ENCODE peak calls at places on chromosomes 6 and 20, in eight cellular contexts. One of them, this sample, is unnamed.

GRCh38 chr20:237918-238317 is 10.9 kb downstream of the DEFB129 start:
- DNase-seq in K562: no peak
- DNase-seq in stomach: no peak
- DNase-seq in progenitor cell of endocrine pancreas: no peak
- DNase-seq in Calu3: no peak
- DNase-seq in sigmoid colon: no peak
- DNase-seq in RWPE1: no peak
- DNase-seq in WTC11: no peak
- DNase-seq in this sample: no peak

GRCh38 chr6:17574871-17575560 is 25.1 kb upstream of the FAM8A1 start:
- DNase-seq in RWPE1: peak; percentile 65
- DNase-seq in sigmoid colon: no peak
- DNase-seq in stomach: no peak
- DNase-seq in Calu3: no peak
- DNase-seq in K562: no peak
- DNase-seq in progenitor cell of endocrine pancreas: no peak
- DNase-seq in WTC11: no peak
- DNase-seq in this sample: no peak

GRCh38 chr20:4809707-4810106 is 88.0 kb downstream of the PRND start:
- DNase-seq in stomach: no peak
- DNase-seq in WTC11: no peak
- DNase-seq in K562: no peak
- DNase-seq in sigmoid colon: no peak
- DNase-seq in RWPE1: no peak
- DNase-seq in Calu3: no peak
- DNase-seq in progenitor cell of endocrine pancreas: no peak
- DNase-seq in this sample: peak; percentile 57

GRCh38 chr6:16092990-16093389 is 35.9 kb upstream of the MYLIP start:
- DNase-seq in K562: no peak
- DNase-seq in sigmoid colon: no peak
- DNase-seq in stomach: no peak
- DNase-seq in Calu3: no peak
- DNase-seq in WTC11: no peak
- DNase-seq in progenitor cell of endocrine pancreas: no peak
- DNase-seq in RWPE1: no peak
- DNase-seq in this sample: no peak

GRCh38 chr6:109791301-109791700 is 100.2 kb downstream of the FIG4 start:
- DNase-seq in Calu3: no peak
- DNase-seq in stomach: no peak
- DNase-seq in progenitor cell of endocrine pancreas: no peak
- DNase-seq in sigmoid colon: no peak
- DNase-seq in WTC11: peak; percentile 29
- DNase-seq in RWPE1: no peak
- DNase-seq in K562: no peak
- DNase-seq in this sample: no peak

GRCh38 chr6:20129290-20130088 is 82.8 kb downstream of the MBOAT1 start:
- DNase-seq in K562: no peak
- DNase-seq in WTC11: no peak
- DNase-seq in stomach: no peak
- DNase-seq in Calu3: no peak
- DNase-seq in progenitor cell of endocrine pancreas: no peak
- DNase-seq in sigmoid colon: no peak
- DNase-seq in RWPE1: no peak
- DNase-seq in this sample: no peak

GRCh38 chr6:157110620-157111019 is 212.7 kb downstream of the TMEM242 start:
- DNase-seq in stomach: no peak
- DNase-seq in progenitor cell of endocrine pancreas: no peak
- DNase-seq in sigmoid colon: no peak
- DNase-seq in K562: no peak
- DNase-seq in RWPE1: no peak
- DNase-seq in Calu3: no peak
- DNase-seq in WTC11: no peak
- DNase-seq in this sample: no peak

GRCh38 chr20:11890331-11891080 is 27.2 kb upstream of the BTBD3 start:
- DNase-seq in RWPE1: peak; percentile 87
- DNase-seq in Calu3: peak; percentile 90
- DNase-seq in progenitor cell of endocrine pancreas: peak; percentile 89
- DNase-seq in stomach: peak; percentile 91
- DNase-seq in K562: peak; percentile 71
- DNase-seq in WTC11: peak; percentile 96
- DNase-seq in sigmoid colon: peak; percentile 92
- DNase-seq in this sample: peak; percentile 97

GRCh38 chr6:110816677-110817076 is 1.4 kb upstream of the CDK19 start:
- DNase-seq in K562: no peak
- DNase-seq in WTC11: no peak
- DNase-seq in RWPE1: no peak
- DNase-seq in stomach: no peak
- DNase-seq in Calu3: no peak
- DNase-seq in sigmoid colon: no peak
- DNase-seq in progenitor cell of endocrine pancreas: no peak
- DNase-seq in this sample: no peak

GRCh38 chr20:13586133-13586532 is 52.6 kb downstream of the TASP1 start:
- DNase-seq in stomach: no peak
- DNase-seq in progenitor cell of endocrine pancreas: no peak
- DNase-seq in RWPE1: no peak
- DNase-seq in K562: no peak
- DNase-seq in sigmoid colon: no peak
- DNase-seq in WTC11: no peak
- DNase-seq in Calu3: no peak
- DNase-seq in this sample: no peak

GRCh38 chr6:158031445-158032353 is 50.0 kb downstream of the SYNJ2 start:
- DNase-seq in RWPE1: no peak
- DNase-seq in Calu3: peak; percentile 41
- DNase-seq in WTC11: no peak
- DNase-seq in progenitor cell of endocrine pancreas: no peak
- DNase-seq in K562: peak; percentile 82
- DNase-seq in sigmoid colon: peak; percentile 74
- DNase-seq in stomach: peak; percentile 55
- DNase-seq in this sample: peak; percentile 82

GRCh38 chr6:12111271-12111670 is 99.2 kb downstream of the HIVEP1 start:
- DNase-seq in stomach: no peak
- DNase-seq in K562: no peak
- DNase-seq in sigmoid colon: no peak
- DNase-seq in progenitor cell of endocrine pancreas: no peak
- DNase-seq in RWPE1: no peak
- DNase-seq in WTC11: no peak
- DNase-seq in Calu3: no peak
- DNase-seq in this sample: no peak

GRCh38 chr6:131134220-131134831 is 941 bp upstream of the AKAP7 start:
- DNase-seq in K562: no peak
- DNase-seq in WTC11: no peak
- DNase-seq in progenitor cell of endocrine pancreas: no peak
- DNase-seq in sigmoid colon: no peak
- DNase-seq in Calu3: no peak
- DNase-seq in stomach: no peak
- DNase-seq in RWPE1: no peak
- DNase-seq in this sample: no peak

GRCh38 chr6:159462446-159462845 is 230.6 kb downstream of the SOD2 start:
- DNase-seq in sigmoid colon: no peak
- DNase-seq in stomach: no peak
- DNase-seq in Calu3: no peak
- DNase-seq in progenitor cell of endocrine pancreas: no peak
- DNase-seq in K562: no peak
- DNase-seq in WTC11: no peak
- DNase-seq in RWPE1: no peak
- DNase-seq in this sample: no peak

GRCh38 chr6:21265264-21266044 is 328.1 kb upstream of the SOX4 start:
- DNase-seq in RWPE1: peak; percentile 29
- DNase-seq in Calu3: no peak
- DNase-seq in sigmoid colon: no peak
- DNase-seq in WTC11: no peak
- DNase-seq in stomach: no peak
- DNase-seq in progenitor cell of endocrine pancreas: no peak
- DNase-seq in K562: no peak
- DNase-seq in this sample: no peak

DNA sequence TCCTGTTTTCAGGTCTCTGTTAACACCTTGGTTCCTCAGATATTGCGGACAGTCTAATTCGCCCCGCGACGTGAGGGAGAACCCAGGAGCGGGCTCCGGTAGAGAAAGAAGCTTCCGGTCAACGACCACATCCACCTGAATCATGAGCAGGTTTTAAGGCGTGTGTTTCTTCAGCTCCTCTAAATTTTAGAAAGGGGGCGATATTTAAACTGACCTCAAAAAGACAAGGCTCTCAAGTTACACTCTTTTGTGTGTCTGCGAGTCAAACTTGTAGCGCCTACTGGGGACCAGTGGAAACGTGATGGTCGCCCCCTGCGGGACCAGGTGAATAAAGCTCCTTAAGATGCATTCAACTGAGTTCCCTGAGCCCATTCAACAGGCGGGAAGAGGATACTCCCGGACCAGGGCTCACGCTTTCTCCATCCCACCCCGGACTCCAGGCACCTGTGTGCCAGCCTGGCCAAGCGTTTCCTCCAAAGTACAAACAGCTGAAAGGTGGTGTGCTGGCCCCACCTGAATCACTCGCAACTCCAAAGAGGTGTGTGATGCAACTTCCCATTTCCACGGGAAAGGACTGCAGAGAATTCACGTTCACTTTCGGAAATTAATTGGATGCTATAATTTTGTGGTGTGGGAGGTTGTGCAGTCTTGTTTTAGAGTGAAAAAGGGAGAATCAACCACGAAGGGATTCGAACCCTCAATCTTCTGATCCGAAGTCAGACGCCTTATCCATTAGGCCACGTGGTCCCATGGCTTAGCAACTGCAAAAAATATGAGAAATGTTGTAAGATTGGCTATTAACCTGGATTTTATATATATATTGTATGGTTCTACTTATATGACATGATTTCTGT is 17.0 kb downstream of the GPX5 start:
- DNase-seq in K562: peak; percentile 92
- DNase-seq in WTC11: peak; percentile 95
- DNase-seq in stomach: no peak
- DNase-seq in sigmoid colon: no peak
- DNase-seq in progenitor cell of endocrine pancreas: peak; percentile 64
- DNase-seq in Calu3: peak; percentile 77
- DNase-seq in RWPE1: peak; percentile 80
- DNase-seq in this sample: no peak
- TF ChIP-seq CTCF in K562: peak; percentile 99
- TF ChIP-seq CTCF in WTC11: peak; percentile 40
- TF ChIP-seq CTCF in stomach: no peak
- TF ChIP-seq CTCF in sigmoid colon: no peak
- TF ChIP-seq CTCF in progenitor cell of endocrine pancreas: peak; percentile 79
- TF ChIP-seq CTCF in Calu3: peak; percentile 44
- TF ChIP-seq CTCF in RWPE1: peak; percentile 62
- TF ChIP-seq CTCF in this sample: peak; percentile 73

DNA sequence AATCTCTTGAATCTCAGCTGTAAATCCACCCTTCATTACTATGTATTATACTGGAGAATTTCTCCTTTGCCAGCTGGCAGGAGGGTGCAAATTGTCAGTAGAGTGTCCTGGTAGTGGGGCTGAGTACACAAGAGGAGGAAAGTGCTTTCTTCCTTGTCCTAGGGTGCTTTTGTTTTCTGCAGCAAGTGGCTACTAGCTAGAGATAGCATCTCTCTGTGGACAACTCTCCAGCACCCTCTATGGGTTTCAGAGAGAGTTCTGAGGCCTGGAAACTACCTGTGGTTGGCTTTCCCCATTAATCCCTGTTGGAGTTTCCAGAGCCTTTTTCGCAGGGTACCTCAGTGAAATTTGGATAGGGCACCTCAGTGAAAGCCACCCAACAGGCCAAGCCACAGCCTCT is 422.5 kb upstream of the RGS17 start:
- DNase-seq in RWPE1: no peak
- DNase-seq in WTC11: peak; percentile 47
- DNase-seq in stomach: no peak
- DNase-seq in sigmoid colon: no peak
- DNase-seq in progenitor cell of endocrine pancreas: no peak
- DNase-seq in K562: no peak
- DNase-seq in Calu3: peak; percentile 1
- DNase-seq in this sample: no peak
- TF ChIP-seq CTCF in RWPE1: no peak
- TF ChIP-seq CTCF in WTC11: peak; percentile 34
- TF ChIP-seq CTCF in stomach: no peak
- TF ChIP-seq CTCF in sigmoid colon: no peak
- TF ChIP-seq CTCF in progenitor cell of endocrine pancreas: peak; percentile 43
- TF ChIP-seq CTCF in K562: no peak
- TF ChIP-seq CTCF in Calu3: no peak
- TF ChIP-seq CTCF in this sample: peak; percentile 45

GRCh38 chr20:46073024-46073423 is 16.7 kb downstream of the NCOA5 start:
- DNase-seq in sigmoid colon: no peak
- DNase-seq in K562: no peak
- DNase-seq in RWPE1: no peak
- DNase-seq in stomach: no peak
- DNase-seq in Calu3: no peak
- DNase-seq in WTC11: no peak
- DNase-seq in progenitor cell of endocrine pancreas: no peak
- DNase-seq in this sample: no peak
- TF ChIP-seq CTCF in sigmoid colon: no peak
- TF ChIP-seq CTCF in K562: no peak
- TF ChIP-seq CTCF in RWPE1: no peak
- TF ChIP-seq CTCF in stomach: no peak
- TF ChIP-seq CTCF in Calu3: no peak
- TF ChIP-seq CTCF in WTC11: no peak
- TF ChIP-seq CTCF in progenitor cell of endocrine pancreas: no peak
- TF ChIP-seq CTCF in this sample: no peak

GRCh38 chr20:32241807-32242206 is 34.1 kb downstream of the POFUT1 start:
- DNase-seq in sigmoid colon: no peak
- DNase-seq in progenitor cell of endocrine pancreas: no peak
- DNase-seq in stomach: no peak
- DNase-seq in Calu3: no peak
- DNase-seq in WTC11: no peak
- DNase-seq in RWPE1: no peak
- DNase-seq in K562: no peak
- DNase-seq in this sample: peak; percentile 12

GRCh38 chr20:32236819-32237218 is 29.1 kb downstream of the POFUT1 start:
- DNase-seq in sigmoid colon: no peak
- DNase-seq in Calu3: no peak
- DNase-seq in stomach: no peak
- DNase-seq in progenitor cell of endocrine pancreas: no peak
- DNase-seq in WTC11: no peak
- DNase-seq in K562: no peak
- DNase-seq in RWPE1: no peak
- DNase-seq in this sample: peak; percentile 2

GRCh38 chr20:32237419-32237818 is 29.7 kb downstream of the POFUT1 start:
- DNase-seq in RWPE1: no peak
- DNase-seq in progenitor cell of endocrine pancreas: no peak
- DNase-seq in K562: no peak
- DNase-seq in Calu3: no peak
- DNase-seq in sigmoid colon: no peak
- DNase-seq in WTC11: no peak
- DNase-seq in stomach: no peak
- DNase-seq in this sample: peak; percentile 49

GRCh38 chr20:32238483-32239425 is 31.1 kb downstream of the POFUT1 start:
- DNase-seq in sigmoid colon: no peak
- DNase-seq in WTC11: no peak
- DNase-seq in progenitor cell of endocrine pancreas: no peak
- DNase-seq in RWPE1: no peak
- DNase-seq in Calu3: no peak
- DNase-seq in stomach: no peak
- DNase-seq in K562: no peak
- DNase-seq in this sample: peak; percentile 54

DNA sequence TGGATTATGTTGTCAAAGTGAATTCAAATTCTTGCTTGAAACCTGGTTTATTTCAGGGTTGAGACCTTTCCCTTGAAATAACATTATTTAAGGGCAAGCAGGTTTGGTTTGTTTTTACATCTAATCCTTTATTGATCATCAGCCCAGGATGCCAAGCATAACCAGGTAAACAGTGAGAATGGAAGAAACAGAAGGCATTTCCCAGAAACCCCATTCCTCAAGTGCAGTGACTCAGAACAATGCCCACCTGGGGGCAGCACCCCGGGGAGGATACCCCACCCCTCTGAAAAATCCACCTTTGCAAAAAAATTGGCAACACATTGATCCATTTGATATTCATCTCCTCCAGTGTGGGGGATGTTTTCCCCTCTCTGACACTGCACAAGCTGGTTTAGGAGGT is 32.5 kb downstream of the POFUT1 start:
- DNase-seq in WTC11: peak; percentile 25
- DNase-seq in stomach: no peak
- DNase-seq in K562: no peak
- DNase-seq in sigmoid colon: no peak
- DNase-seq in progenitor cell of endocrine pancreas: peak; percentile 18
- DNase-seq in Calu3: peak; percentile 44
- DNase-seq in RWPE1: no peak
- DNase-seq in this sample: peak; percentile 14
- TF ChIP-seq CTCF in WTC11: no peak
- TF ChIP-seq CTCF in stomach: no peak
- TF ChIP-seq CTCF in K562: peak; percentile 26
- TF ChIP-seq CTCF in sigmoid colon: no peak
- TF ChIP-seq CTCF in progenitor cell of endocrine pancreas: peak; percentile 60
- TF ChIP-seq CTCF in Calu3: no peak
- TF ChIP-seq CTCF in RWPE1: no peak
- TF ChIP-seq CTCF in this sample: peak; percentile 45

This sample was measured in chondrocyte.